ENCODE peak calls at places on chromosomes 6 and 20, in five cellular contexts. One of them, this sample, is unnamed.

GRCh38 chr6:75986935-75987334 is 85.5 kb downstream of the IMPG1 start:
- DNase-seq in H1: no peak
- DNase-seq in mesenchymal stem cell: no peak
- DNase-seq in trophoblast cell: no peak
- DNase-seq in H9: peak
- DNase-seq in this sample: no peak

GRCh38 chr6:21396313-21396712 is 197.2 kb upstream of the SOX4 start:
- DNase-seq in H1: no peak
- DNase-seq in mesenchymal stem cell: peak
- DNase-seq in trophoblast cell: no peak
- DNase-seq in H9: no peak
- DNase-seq in this sample: no peak

GRCh38 chr20:20699144-20699543 is 13.3 kb downstream of the RALGAPA2 start:
- DNase-seq in H1: no peak
- DNase-seq in mesenchymal stem cell: no peak
- DNase-seq in trophoblast cell: no peak
- DNase-seq in H9: no peak
- DNase-seq in this sample: no peak

GRCh38 chr6:72084992-72085569 is 198.7 kb downstream of the RIMS1 start:
- DNase-seq in H1: no peak
- DNase-seq in mesenchymal stem cell: peak
- DNase-seq in trophoblast cell: no peak
- DNase-seq in H9: no peak
- DNase-seq in this sample: peak

GRCh38 chr6:34237316-34237721 is 646 bp downstream of the HMGA1 start:
- DNase-seq in H1: no peak
- DNase-seq in mesenchymal stem cell: no peak
- DNase-seq in trophoblast cell: no peak
- DNase-seq in H9: no peak
- DNase-seq in this sample: no peak

GRCh38 chr20:64109831-64110391 is 2.5 kb upstream of the NPBWR2 start:
- DNase-seq in H1: no peak
- DNase-seq in mesenchymal stem cell: no peak
- DNase-seq in trophoblast cell: no peak
- DNase-seq in H9: no peak
- DNase-seq in this sample: no peak

GRCh38 chr20:8335796-8336195 is 203.7 kb downstream of the PLCB1 start:
- DNase-seq in H1: no peak
- DNase-seq in mesenchymal stem cell: no peak
- DNase-seq in trophoblast cell: peak
- DNase-seq in H9: no peak
- DNase-seq in this sample: no peak

GRCh38 chr6:28589234-28589951 is 63.7 kb downstream of the GPX5 start:
- DNase-seq in H1: peak
- DNase-seq in mesenchymal stem cell: peak
- DNase-seq in trophoblast cell: peak
- DNase-seq in H9: peak
- DNase-seq in this sample: peak

GRCh38 chr6:166308769-166309589 is 787 bp upstream of the PRR18 start:
- DNase-seq in H1: no peak
- DNase-seq in mesenchymal stem cell: no peak
- DNase-seq in trophoblast cell: no peak
- DNase-seq in H9: no peak
- DNase-seq in this sample: no peak

GRCh38 chr6:116438590-116439448 is 22.4 kb upstream of the CALHM6 start:
- DNase-seq in H1: no peak
- DNase-seq in mesenchymal stem cell: no peak
- DNase-seq in trophoblast cell: no peak
- DNase-seq in H9: no peak
- DNase-seq in this sample: no peak

GRCh38 chr20:50172347-50173013 is 18.1 kb upstream of the CEBPB start:
- DNase-seq in H1: peak
- DNase-seq in mesenchymal stem cell: peak
- DNase-seq in trophoblast cell: peak
- DNase-seq in H9: peak
- DNase-seq in this sample: peak

GRCh38 chr6:85966859-85967258 is 324.2 kb upstream of the SYNCRIP start:
- DNase-seq in H1: no peak
- DNase-seq in mesenchymal stem cell: no peak
- DNase-seq in trophoblast cell: no peak
- DNase-seq in H9: no peak
- DNase-seq in this sample: no peak

GRCh38 chr6:85961125-85961524 is 318.4 kb upstream of the SYNCRIP start:
- DNase-seq in H1: no peak
- DNase-seq in mesenchymal stem cell: no peak
- DNase-seq in trophoblast cell: no peak
- DNase-seq in H9: no peak
- DNase-seq in this sample: no peak

GRCh38 chr6:85961746-85962145 is 319.1 kb upstream of the SYNCRIP start:
- DNase-seq in H1: no peak
- DNase-seq in mesenchymal stem cell: no peak
- DNase-seq in trophoblast cell: no peak
- DNase-seq in H9: no peak
- DNase-seq in this sample: no peak
- H2BK12ac ChIP-seq in H1: no peak
- H2BK12ac ChIP-seq in mesenchymal stem cell: no peak
- H2BK12ac ChIP-seq in trophoblast cell: no peak
- H2BK12ac ChIP-seq in H9: no peak
- H2BK12ac ChIP-seq in this sample: no peak

GRCh38 chr20:14597206-14597715 is 259.8 kb upstream of the FLRT3 start:
- DNase-seq in H1: no peak
- DNase-seq in mesenchymal stem cell: no peak
- DNase-seq in trophoblast cell: no peak
- DNase-seq in H9: no peak
- DNase-seq in this sample: no peak
- H2BK12ac ChIP-seq in H1: no peak
- H2BK12ac ChIP-seq in mesenchymal stem cell: no peak
- H2BK12ac ChIP-seq in trophoblast cell: no peak
- H2BK12ac ChIP-seq in H9: no peak
- H2BK12ac ChIP-seq in this sample: no peak

DNA sequence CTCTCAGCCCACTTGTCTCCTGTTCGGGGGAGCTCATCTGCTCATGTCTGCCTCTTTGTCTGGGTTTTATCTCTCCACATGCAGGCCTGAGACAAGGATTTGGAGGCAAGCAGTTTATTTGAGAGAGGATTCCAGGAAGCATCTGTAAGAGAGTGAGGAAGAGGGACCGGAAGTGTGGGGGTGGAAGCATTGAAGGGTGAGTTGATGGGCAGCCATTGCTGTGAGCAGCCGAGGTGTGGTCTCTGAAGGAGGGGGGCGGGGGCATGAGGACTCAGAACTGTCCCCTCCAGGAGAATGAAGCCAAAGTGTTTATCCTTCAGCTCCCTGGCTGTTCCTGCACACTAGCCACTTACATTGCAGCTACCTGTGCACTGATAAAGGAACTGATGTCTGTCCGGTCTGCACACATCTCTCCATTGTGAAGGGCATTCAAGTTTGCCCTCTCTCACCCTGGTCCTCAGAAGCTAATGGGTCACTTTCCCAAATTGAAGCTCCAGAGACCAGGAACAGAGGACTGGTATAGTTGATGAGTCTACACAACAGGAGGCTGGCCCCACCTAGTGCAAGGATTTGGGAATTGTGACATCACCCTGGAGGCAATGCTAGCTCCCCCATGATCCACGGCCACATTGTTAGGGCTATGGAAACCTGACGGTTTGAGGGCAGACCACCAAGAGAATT is 100.5 kb upstream of the FOXA2 start:
- DNase-seq in H1: no peak
- DNase-seq in mesenchymal stem cell: no peak
- DNase-seq in trophoblast cell: no peak
- DNase-seq in H9: no peak
- DNase-seq in this sample: no peak
- H2BK12ac ChIP-seq in H1: no peak
- H2BK12ac ChIP-seq in mesenchymal stem cell: no peak
- H2BK12ac ChIP-seq in trophoblast cell: no peak
- H2BK12ac ChIP-seq in H9: no peak
- H2BK12ac ChIP-seq in this sample: no peak

DNA sequence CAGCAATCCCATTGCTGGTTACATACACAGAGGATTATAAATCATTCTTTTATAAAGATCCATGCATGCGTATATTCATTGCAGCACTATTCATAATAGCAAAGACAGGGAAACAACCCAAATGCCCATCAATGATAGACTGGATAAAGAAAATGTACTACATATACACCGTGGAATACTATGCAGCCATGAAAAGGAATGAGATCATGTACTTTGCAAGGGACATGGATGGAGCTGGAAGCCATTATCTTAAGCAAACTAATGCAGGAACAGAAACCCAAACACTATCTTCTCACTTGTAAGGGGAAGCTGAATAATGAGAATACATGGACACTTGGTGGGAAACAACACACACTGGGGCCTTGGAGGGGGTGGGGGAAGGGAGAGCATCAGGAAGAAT is 529.7 kb downstream of the TBC1D32 start:
- DNase-seq in H1: no peak
- DNase-seq in mesenchymal stem cell: no peak
- DNase-seq in trophoblast cell: no peak
- DNase-seq in H9: no peak
- DNase-seq in this sample: no peak
- H2BK12ac ChIP-seq in H1: no peak
- H2BK12ac ChIP-seq in mesenchymal stem cell: no peak
- H2BK12ac ChIP-seq in trophoblast cell: no peak
- H2BK12ac ChIP-seq in H9: no peak
- H2BK12ac ChIP-seq in this sample: no peak

DNA sequence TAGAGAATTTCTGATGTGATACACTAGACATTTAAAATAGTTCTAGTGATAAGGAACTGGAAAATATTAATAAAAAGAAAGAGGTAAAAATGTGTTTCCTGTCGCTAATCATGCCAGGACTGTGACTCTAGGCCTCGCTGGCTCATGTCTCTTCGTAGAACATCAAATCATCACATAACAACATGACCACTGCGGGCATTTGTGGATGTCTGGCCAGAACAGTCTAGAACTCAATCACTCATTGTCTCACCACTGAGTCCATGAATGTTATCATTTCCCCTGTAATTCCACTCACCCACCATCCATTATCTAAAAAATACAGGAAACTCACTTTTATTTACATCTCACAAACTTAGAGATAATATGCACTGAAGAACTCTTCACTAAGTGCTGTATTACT is 3.4 kb downstream of the HMGN3 start:
- DNase-seq in H1: no peak
- DNase-seq in mesenchymal stem cell: no peak
- DNase-seq in trophoblast cell: peak
- DNase-seq in H9: no peak
- DNase-seq in this sample: no peak
- H2BK12ac ChIP-seq in H1: no peak
- H2BK12ac ChIP-seq in mesenchymal stem cell: no peak
- H2BK12ac ChIP-seq in trophoblast cell: no peak
- H2BK12ac ChIP-seq in H9: no peak
- H2BK12ac ChIP-seq in this sample: no peak

This sample was measured in neuronal stem cell.